ENCODE peak calls at places on chromosomes 13 and 19, in four cellular contexts. One of them, this sample, is unnamed.

GRCh38 chr19:19106061-19106551 is 32.2 kb downstream of the TMEM161A start:
- DNase-seq in activated CD8-positive, alpha-beta memory T cell treated with anti-CD3 and anti-CD28 coated beads, Interleukin-2, amount 50 U/mL, for 4 hours: no peak
- DNase-seq in A549: no peak
- DNase-seq in activated naive CD4-positive, alpha-beta T cell treated with anti-CD3 and anti-CD28 coated beads, Interleukin-2, amount 10 ng/mL, durations not matched to agents 7 days and 5 days: no peak
- DNase-seq in this sample: no peak

GRCh38 chr13:43003010-43003409 is 11.0 kb upstream of the EPSTI1 start:
- DNase-seq in activated CD8-positive, alpha-beta memory T cell treated with anti-CD3 and anti-CD28 coated beads, Interleukin-2, amount 50 U/mL, for 4 hours: no peak
- DNase-seq in activated naive CD4-positive, alpha-beta T cell treated with anti-CD3 and anti-CD28 coated beads, Interleukin-2, amount 10 ng/mL, durations not matched to agents 7 days and 5 days: no peak
- DNase-seq in A549: no peak
- DNase-seq in this sample: no peak

GRCh38 chr19:44955500-44956439 is 590 bp downstream of the CLPTM1 start:
- DNase-seq in A549: no peak
- DNase-seq in activated CD8-positive, alpha-beta memory T cell treated with anti-CD3 and anti-CD28 coated beads, Interleukin-2, amount 50 U/mL, for 4 hours: no peak
- DNase-seq in activated naive CD4-positive, alpha-beta T cell treated with anti-CD3 and anti-CD28 coated beads, Interleukin-2, amount 10 ng/mL, durations not matched to agents 7 days and 5 days: no peak
- DNase-seq in this sample: no peak

GRCh38 chr19:38952395-38953165 is 21.8 kb downstream of the MRPS12 start:
- DNase-seq in activated naive CD4-positive, alpha-beta T cell treated with anti-CD3 and anti-CD28 coated beads, Interleukin-2, amount 10 ng/mL, durations not matched to agents 7 days and 5 days: peak
- DNase-seq in A549: peak
- DNase-seq in activated CD8-positive, alpha-beta memory T cell treated with anti-CD3 and anti-CD28 coated beads, Interleukin-2, amount 50 U/mL, for 4 hours: no peak
- DNase-seq in this sample: peak

GRCh38 chr19:869245-870177 is 10.0 kb downstream of the CFD start:
- DNase-seq in A549: peak
- DNase-seq in activated naive CD4-positive, alpha-beta T cell treated with anti-CD3 and anti-CD28 coated beads, Interleukin-2, amount 10 ng/mL, durations not matched to agents 7 days and 5 days: no peak
- DNase-seq in activated CD8-positive, alpha-beta memory T cell treated with anti-CD3 and anti-CD28 coated beads, Interleukin-2, amount 50 U/mL, for 4 hours: no peak
- DNase-seq in this sample: no peak

GRCh38 chr19:6861683-6862286 is 25.6 kb upstream of the ADGRE1 start:
- DNase-seq in activated CD8-positive, alpha-beta memory T cell treated with anti-CD3 and anti-CD28 coated beads, Interleukin-2, amount 50 U/mL, for 4 hours: no peak
- DNase-seq in activated naive CD4-positive, alpha-beta T cell treated with anti-CD3 and anti-CD28 coated beads, Interleukin-2, amount 10 ng/mL, durations not matched to agents 7 days and 5 days: no peak
- DNase-seq in A549: no peak
- DNase-seq in this sample: no peak

GRCh38 chr19:49889687-49890348 is 6.9 kb downstream of the IL4I1 start:
- DNase-seq in activated naive CD4-positive, alpha-beta T cell treated with anti-CD3 and anti-CD28 coated beads, Interleukin-2, amount 10 ng/mL, durations not matched to agents 7 days and 5 days: peak
- DNase-seq in activated CD8-positive, alpha-beta memory T cell treated with anti-CD3 and anti-CD28 coated beads, Interleukin-2, amount 50 U/mL, for 4 hours: peak
- DNase-seq in A549: peak
- DNase-seq in this sample: peak

GRCh38 chr13:69264362-69265334 is 843.0 kb upstream of the ATXN8OS start:
- DNase-seq in A549: no peak
- DNase-seq in activated naive CD4-positive, alpha-beta T cell treated with anti-CD3 and anti-CD28 coated beads, Interleukin-2, amount 10 ng/mL, durations not matched to agents 7 days and 5 days: no peak
- DNase-seq in activated CD8-positive, alpha-beta memory T cell treated with anti-CD3 and anti-CD28 coated beads, Interleukin-2, amount 50 U/mL, for 4 hours: no peak
- DNase-seq in this sample: no peak

GRCh38 chr19:29941828-29942403 is at the start of gene URI1:
- DNase-seq in activated naive CD4-positive, alpha-beta T cell treated with anti-CD3 and anti-CD28 coated beads, Interleukin-2, amount 10 ng/mL, durations not matched to agents 7 days and 5 days: peak
- DNase-seq in activated CD8-positive, alpha-beta memory T cell treated with anti-CD3 and anti-CD28 coated beads, Interleukin-2, amount 50 U/mL, for 4 hours: peak
- DNase-seq in A549: peak
- DNase-seq in this sample: peak

GRCh38 chr19:41599175-41599966 is 23.4 kb downstream of the CEACAM21 start:
- DNase-seq in A549: no peak
- DNase-seq in activated CD8-positive, alpha-beta memory T cell treated with anti-CD3 and anti-CD28 coated beads, Interleukin-2, amount 50 U/mL, for 4 hours: no peak
- DNase-seq in activated naive CD4-positive, alpha-beta T cell treated with anti-CD3 and anti-CD28 coated beads, Interleukin-2, amount 10 ng/mL, durations not matched to agents 7 days and 5 days: no peak
- DNase-seq in this sample: no peak

GRCh38 chr13:77390391-77390790 is 63.5 kb upstream of the MYCBP2 start:
- DNase-seq in activated naive CD4-positive, alpha-beta T cell treated with anti-CD3 and anti-CD28 coated beads, Interleukin-2, amount 10 ng/mL, durations not matched to agents 7 days and 5 days: no peak
- DNase-seq in activated CD8-positive, alpha-beta memory T cell treated with anti-CD3 and anti-CD28 coated beads, Interleukin-2, amount 50 U/mL, for 4 hours: no peak
- DNase-seq in A549: no peak
- DNase-seq in this sample: no peak

GRCh38 chr13:35855531-35856019 is 275.6 kb downstream of the DCLK1 start:
- DNase-seq in activated naive CD4-positive, alpha-beta T cell treated with anti-CD3 and anti-CD28 coated beads, Interleukin-2, amount 10 ng/mL, durations not matched to agents 7 days and 5 days: no peak
- DNase-seq in A549: peak
- DNase-seq in activated CD8-positive, alpha-beta memory T cell treated with anti-CD3 and anti-CD28 coated beads, Interleukin-2, amount 50 U/mL, for 4 hours: no peak
- DNase-seq in this sample: no peak

GRCh38 chr19:39795001-39795400 is 16.3 kb downstream of the LEUTX start:
- DNase-seq in A549: no peak
- DNase-seq in activated CD8-positive, alpha-beta memory T cell treated with anti-CD3 and anti-CD28 coated beads, Interleukin-2, amount 50 U/mL, for 4 hours: no peak
- DNase-seq in activated naive CD4-positive, alpha-beta T cell treated with anti-CD3 and anti-CD28 coated beads, Interleukin-2, amount 10 ng/mL, durations not matched to agents 7 days and 5 days: no peak
- DNase-seq in this sample: peak

GRCh38 chr13:41315466-41316047 is 4.5 kb downstream of the NAA16 start:
- DNase-seq in activated naive CD4-positive, alpha-beta T cell treated with anti-CD3 and anti-CD28 coated beads, Interleukin-2, amount 10 ng/mL, durations not matched to agents 7 days and 5 days: no peak
- DNase-seq in activated CD8-positive, alpha-beta memory T cell treated with anti-CD3 and anti-CD28 coated beads, Interleukin-2, amount 50 U/mL, for 4 hours: no peak
- DNase-seq in A549: no peak
- DNase-seq in this sample: no peak

GRCh38 chr19:17327068-17327653 is 7.5 kb downstream of the ANO8 start:
- DNase-seq in A549: no peak
- DNase-seq in activated naive CD4-positive, alpha-beta T cell treated with anti-CD3 and anti-CD28 coated beads, Interleukin-2, amount 10 ng/mL, durations not matched to agents 7 days and 5 days: no peak
- DNase-seq in activated CD8-positive, alpha-beta memory T cell treated with anti-CD3 and anti-CD28 coated beads, Interleukin-2, amount 50 U/mL, for 4 hours: no peak
- DNase-seq in this sample: no peak